ENCODE peak calls at places on chromosomes 1 and 21, in eight cellular contexts. D is naive thymus-derived CD4-positive, alpha-beta T cell; W is A673; E is A549; Z is left ventricle myocardium inferior; C is osteoblast; H is CD8-positive, alpha-beta memory T cell; A is endodermal cell. L is an unnamed sample. For H3K9me3, the result is how much of the 10 kb centered on the place peaks cover.

GRCh38 chr1:60746278-60746761 is 336.0 kb upstream of the NFIA start:
- DNase-seq in D (no peak), W (no peak), E (no peak), Z (peak), C (peak), H (no peak), A (no peak), L (no peak)

GRCh38 chr1:26923711-26924110 is 2.2 kb downstream of the NUDC start:
- DNase-seq in D (no peak), W (peak), E (no peak), Z (no peak), C (no peak), H (no peak), A (no peak), L (no peak)

GRCh38 chr1:50750021-50750619 is 209.9 kb downstream of the FAF1 start:
- DNase-seq in D (no peak), W (peak), E (peak), Z (no peak), C (peak), H (no peak), A (no peak), L (no peak)

GRCh38 chr21:21200939-21201610 is 202.9 kb downstream of the NCAM2 start:
- DNase-seq in D (no peak), W (no peak), E (no peak), Z (no peak), C (no peak), H (no peak), A (no peak), L (no peak)

GRCh38 chr1:44251989-44252625 is 38.8 kb downstream of the DMAP1 start:
- DNase-seq in D (no peak), W (no peak), E (no peak), Z (no peak), C (no peak), H (no peak), A (no peak), L (no peak)

GRCh38 chr1:115874929-115875328 is 34.0 kb upstream of the NHLH2 start:
- DNase-seq in D (no peak), W (peak), E (no peak), Z (no peak), C (peak), H (no peak), A (no peak), L (no peak)

GRCh38 chr1:169003864-169004516 is 102.5 kb upstream of the ATP1B1 start:
- DNase-seq in D (no peak), W (peak), E (peak), Z (peak), C (no peak), H (no peak), A (no peak), L (no peak)

GRCh38 chr1:68600049-68600661 is 103.3 kb upstream of the DEPDC1 start:
- DNase-seq in D (no peak), W (peak), E (peak), Z (no peak), C (no peak), H (no peak), A (peak), L (no peak)

GRCh38 chr1:34694383-34694782 is 60.5 kb upstream of the GJB5 start:
- DNase-seq in D (no peak), W (no peak), E (no peak), Z (no peak), C (no peak), H (no peak), A (no peak), L (no peak)

GRCh38 chr21:32163386-32163785 is 115.5 kb downstream of the MIS18A start:
- DNase-seq in D (no peak), W (no peak), E (no peak), Z (no peak), C (no peak), H (no peak), A (no peak), L (no peak)

GRCh38 chr1:168606096-168606495 is 29.7 kb downstream of the XCL1 start:
- DNase-seq in D (no peak), W (no peak), E (no peak), Z (no peak), C (no peak), H (no peak), A (no peak), L (no peak)

GRCh38 chr1:174221681-174222080 is 62.4 kb downstream of the RABGAP1L start:
- DNase-seq in D (no peak), W (no peak), E (no peak), Z (no peak), C (no peak), H (no peak), A (no peak), L (no peak)

GRCh38 chr21:28607545-28607944 is 385.1 kb downstream of the LTN1 start:
- DNase-seq in D (no peak), W (no peak), E (no peak), Z (no peak), C (no peak), H (no peak), A (no peak), L (no peak)

GRCh38 chr21:28598214-28598613 is 394.5 kb downstream of the LTN1 start:
- DNase-seq in D (no peak), W (no peak), E (no peak), Z (no peak), C (no peak), H (no peak), A (no peak), L (no peak)

GRCh38 chr21:28605138-28605537 is 387.5 kb downstream of the LTN1 start:
- DNase-seq in D (peak), W (no peak), E (no peak), Z (no peak), C (no peak), H (no peak), A (no peak), L (no peak)

GRCh38 chr21:28602581-28602980 is 390.1 kb downstream of the LTN1 start:
- DNase-seq in D (no peak), W (no peak), E (no peak), Z (no peak), C (no peak), H (no peak), A (no peak), L (no peak)

DNA sequence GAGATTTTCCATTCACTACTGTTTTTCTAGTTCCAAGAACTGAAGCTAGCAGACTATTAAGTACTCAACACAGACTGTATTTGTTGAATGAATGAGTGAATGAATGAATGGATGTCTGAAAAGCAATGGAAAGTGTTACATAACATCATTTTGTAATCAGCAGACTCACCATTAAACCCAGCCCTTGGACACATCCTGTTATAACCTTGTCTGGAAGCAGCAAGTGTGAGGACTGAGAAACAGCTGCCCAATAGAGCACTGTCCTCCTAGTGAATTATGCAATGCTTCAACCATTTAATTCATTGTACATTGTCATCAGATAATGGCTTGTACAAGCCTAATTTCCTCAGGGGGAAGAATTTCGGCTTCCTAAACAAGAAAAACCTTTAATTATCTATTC is 391.0 kb downstream of the LTN1 start:
- DNase-seq in D (no peak), W (no peak), E (no peak), Z (no peak), C (no peak), H (no peak), A (no peak), L (no peak)
- H3K9me3 ChIP-seq in D (under half), W (under half), E (under half), Z (under half), C (under half), H (under half), A (under half), L (under half)

DNA sequence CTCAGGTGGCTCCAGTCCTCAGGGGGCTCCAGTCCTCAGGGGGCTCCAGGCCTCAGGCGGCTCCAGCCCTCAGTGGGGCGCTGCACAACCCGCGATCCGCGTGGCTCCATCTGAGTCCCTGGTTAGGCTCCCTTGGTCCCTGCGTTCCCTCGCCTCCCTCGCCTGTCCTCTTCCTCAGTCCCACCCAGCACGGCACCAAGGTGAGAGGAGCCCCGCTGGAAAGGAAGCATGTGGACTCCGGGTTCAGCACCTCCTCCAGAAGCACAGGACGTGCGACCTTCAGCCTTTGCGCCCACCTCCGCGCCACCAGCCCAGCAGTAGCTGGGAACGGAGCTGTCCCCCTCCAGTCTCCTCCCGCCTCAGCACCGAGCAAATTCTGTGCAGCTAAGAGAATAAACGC is 8.1 kb upstream of the OR2M5 start:
- DNase-seq in D (no peak), W (no peak), E (no peak), Z (no peak), C (no peak), H (no peak), A (no peak), L (no peak)
- H3K9me3 ChIP-seq in D (under half), W (under half), E (under half), Z (under half), C (under half), H (under half), A (half or more), L (under half)

GRCh38 chr1:111677604-111678003 is 58.0 kb downstream of the RAP1A start:
- DNase-seq in D (no peak), W (no peak), E (no peak), Z (no peak), C (no peak), H (no peak), A (no peak), L (no peak)
- H3K9me3 ChIP-seq in D (under half), W (under half), E (under half), Z (under half), C (under half), H (under half), A (under half), L (under half)

DNA sequence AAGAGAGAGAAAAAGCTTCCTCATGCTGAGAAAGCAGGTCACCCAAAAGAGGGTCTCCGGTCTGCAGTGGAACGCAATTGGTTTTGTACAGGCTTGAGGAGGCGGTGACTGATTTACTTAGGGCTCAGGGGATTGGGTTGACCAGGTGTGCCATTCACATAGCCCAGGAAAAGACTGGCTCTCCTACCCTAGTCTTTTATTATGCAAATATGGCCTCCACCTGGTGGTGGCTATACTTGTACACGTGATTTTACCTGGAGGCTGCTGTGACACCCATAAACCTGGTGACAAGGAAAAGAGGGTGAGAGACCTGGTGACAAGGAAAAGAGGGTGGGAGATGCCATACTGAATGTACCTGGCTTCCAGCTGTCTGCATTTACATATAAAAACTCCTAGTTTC is 49.9 kb downstream of the DNTTIP2 start:
- DNase-seq in D (no peak), W (no peak), E (no peak), Z (no peak), C (no peak), H (no peak), A (no peak), L (no peak)
- H3K9me3 ChIP-seq in D (under half), W (under half), E (under half), Z (under half), C (under half), H (under half), A (half or more), L (under half)

GRCh38 chr1:4590766-4591165 is 63.6 kb upstream of the AJAP1 start:
- DNase-seq in D (no peak), W (no peak), E (no peak), Z (no peak), C (peak), H (no peak), A (no peak), L (no peak)
- H3K9me3 ChIP-seq in D (under half), W (under half), E (under half), Z (under half), C (under half), H (under half), A (under half), L (under half)

DNA sequence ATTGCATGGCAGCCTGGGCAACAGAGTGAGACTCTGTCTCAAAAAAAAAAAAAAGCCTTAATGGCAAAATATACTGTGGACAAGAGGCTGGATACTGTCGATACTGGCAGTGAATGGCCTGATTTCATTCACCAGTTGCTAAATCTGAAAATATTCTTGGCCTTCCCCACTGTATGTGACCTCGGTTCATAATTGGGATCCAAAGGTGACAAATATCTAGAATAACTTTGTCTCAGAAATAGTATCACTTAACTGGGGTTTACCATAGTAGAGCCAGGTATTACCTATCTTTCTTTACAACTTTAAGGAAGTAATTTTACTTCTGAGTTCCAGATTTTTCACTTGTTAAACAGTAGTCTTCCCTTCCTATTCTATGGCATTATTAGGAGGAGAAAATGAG is 8.4 kb downstream of the MTF2 start:
- DNase-seq in D (no peak), W (no peak), E (no peak), Z (no peak), C (no peak), H (no peak), A (no peak), L (no peak)
- H3K9me3 ChIP-seq in D (under half), W (under half), E (under half), Z (under half), C (under half), H (under half), A (under half), L (under half)

DNA sequence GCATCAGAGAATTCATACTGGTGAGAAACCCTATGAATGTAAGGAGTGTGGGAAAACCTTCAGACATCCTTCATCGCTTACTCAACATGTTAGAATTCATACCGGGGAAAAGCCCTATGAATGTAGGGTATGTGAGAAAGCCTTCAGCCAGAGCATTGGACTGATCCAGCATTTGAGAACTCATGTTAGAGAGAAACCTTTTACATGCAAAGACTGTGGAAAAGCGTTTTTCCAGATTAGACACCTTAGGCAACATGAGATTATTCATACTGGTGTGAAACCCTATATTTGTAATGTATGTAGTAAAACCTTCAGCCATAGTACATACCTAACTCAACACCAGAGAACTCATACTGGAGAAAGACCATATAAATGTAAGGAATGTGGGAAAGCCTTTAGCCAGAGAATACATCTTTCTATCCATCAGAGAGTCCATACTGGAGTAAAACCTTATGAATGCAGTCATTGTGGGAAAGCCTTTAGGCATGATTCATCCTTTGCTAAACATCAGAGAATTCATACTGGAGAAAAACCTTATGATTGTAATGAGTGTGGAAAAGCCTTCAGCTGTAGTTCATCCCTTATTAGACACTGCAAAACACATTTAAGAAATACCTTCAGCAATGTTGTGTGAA is 12.8 kb downstream of the ZFP69B start:
- DNase-seq in D (no peak), W (no peak), E (peak), Z (no peak), C (no peak), H (no peak), A (no peak), L (no peak)
- H3K9me3 ChIP-seq in D (half or more), W (half or more), E (half or more), Z (half or more), C (half or more), H (half or more), A (half or more), L (half or more)